ENCODE peak calls at places on chromosomes 5 and 9, in four cellular contexts. One of them, this sample, is unnamed.

GRCh38 chr5:12623408-12623807 is 719.2 kb upstream of the CTNND2 start:
- DNase-seq in HepG2: no peak
- DNase-seq in SK-N-SH: no peak
- DNase-seq in K562: no peak
- DNase-seq in this sample: no peak

GRCh38 chr5:135578685-135579341 is at the start of gene CXCL14:
- DNase-seq in HepG2: no peak
- DNase-seq in SK-N-SH: no peak
- DNase-seq in K562: no peak
- DNase-seq in this sample: no peak

GRCh38 chr9:3777137-3777536 is 251.3 kb upstream of the RFX3 start:
- DNase-seq in HepG2: peak; percentile 47
- DNase-seq in SK-N-SH: no peak
- DNase-seq in K562: no peak
- DNase-seq in this sample: no peak

GRCh38 chr5:135203593-135204036 is 169.6 kb upstream of the PITX1 start:
- DNase-seq in HepG2: peak; percentile 45
- DNase-seq in SK-N-SH: no peak
- DNase-seq in K562: peak; percentile 46
- DNase-seq in this sample: no peak

GRCh38 chr9:98774746-98775145 is 21.6 kb downstream of the ANKS6 start:
- DNase-seq in HepG2: no peak
- DNase-seq in SK-N-SH: peak; percentile 71
- DNase-seq in K562: peak; percentile 83
- DNase-seq in this sample: no peak

GRCh38 chr5:107104774-107105050 is 566.0 kb downstream of the EFNA5 start:
- DNase-seq in HepG2: no peak
- DNase-seq in SK-N-SH: no peak
- DNase-seq in K562: no peak
- DNase-seq in this sample: peak; percentile 28

GRCh38 chr5:150785950-150786349 is 7.4 kb downstream of the SMIM3 start:
- DNase-seq in HepG2: no peak
- DNase-seq in SK-N-SH: no peak
- DNase-seq in K562: no peak
- DNase-seq in this sample: no peak

GRCh38 chr5:172541764-172542120 is 87.4 kb upstream of the SH3PXD2B start:
- DNase-seq in HepG2: no peak
- DNase-seq in SK-N-SH: no peak
- DNase-seq in K562: no peak
- DNase-seq in this sample: no peak

GRCh38 chr5:16870878-16871277 is 65.2 kb downstream of the MYO10 start:
- DNase-seq in HepG2: no peak
- DNase-seq in SK-N-SH: no peak
- DNase-seq in K562: no peak
- DNase-seq in this sample: no peak

GRCh38 chr9:16032799-16033198 is 480.0 kb downstream of the CCDC171 start:
- DNase-seq in HepG2: no peak
- DNase-seq in SK-N-SH: no peak
- DNase-seq in K562: no peak
- DNase-seq in this sample: no peak

GRCh38 chr9:123567013-123567412 is 211.0 kb downstream of the CRB2 start:
- DNase-seq in HepG2: no peak
- DNase-seq in SK-N-SH: no peak
- DNase-seq in K562: no peak
- DNase-seq in this sample: no peak

GRCh38 chr9:113484258-113484730 is 20.8 kb downstream of the RGS3 start:
- DNase-seq in HepG2: peak; percentile 51
- DNase-seq in SK-N-SH: peak; percentile 74
- DNase-seq in K562: no peak
- DNase-seq in this sample: no peak

GRCh38 chr9:89806371-89807100 is 201.7 kb downstream of the GADD45G start:
- DNase-seq in HepG2: no peak
- DNase-seq in SK-N-SH: no peak
- DNase-seq in K562: no peak
- DNase-seq in this sample: no peak
- TF ChIP-seq NFIC in HepG2: no peak
- TF ChIP-seq NFIC in SK-N-SH: no peak
- TF ChIP-seq NFIC in K562: no peak
- TF ChIP-seq NFIC in this sample: no peak

GRCh38 chr9:107131108-107131799 is 151.8 kb upstream of the RAD23B start:
- DNase-seq in HepG2: no peak
- DNase-seq in SK-N-SH: no peak
- DNase-seq in K562: no peak
- DNase-seq in this sample: no peak
- TF ChIP-seq NFIC in HepG2: no peak
- TF ChIP-seq NFIC in SK-N-SH: no peak
- TF ChIP-seq NFIC in K562: no peak
- TF ChIP-seq NFIC in this sample: no peak

GRCh38 chr5:147954971-147955370 is 48.6 kb upstream of the C5orf46 start:
- DNase-seq in HepG2: no peak
- DNase-seq in SK-N-SH: no peak
- DNase-seq in K562: no peak
- DNase-seq in this sample: no peak

GRCh38 chr5:147949711-147950573 is 43.6 kb upstream of the C5orf46 start:
- DNase-seq in HepG2: peak; percentile 37
- DNase-seq in SK-N-SH: peak; percentile 67
- DNase-seq in K562: peak; percentile 40
- DNase-seq in this sample: no peak
- TF ChIP-seq NFIC in HepG2: no peak
- TF ChIP-seq NFIC in SK-N-SH: no peak
- TF ChIP-seq NFIC in K562: no peak
- TF ChIP-seq NFIC in this sample: no peak

DNA sequence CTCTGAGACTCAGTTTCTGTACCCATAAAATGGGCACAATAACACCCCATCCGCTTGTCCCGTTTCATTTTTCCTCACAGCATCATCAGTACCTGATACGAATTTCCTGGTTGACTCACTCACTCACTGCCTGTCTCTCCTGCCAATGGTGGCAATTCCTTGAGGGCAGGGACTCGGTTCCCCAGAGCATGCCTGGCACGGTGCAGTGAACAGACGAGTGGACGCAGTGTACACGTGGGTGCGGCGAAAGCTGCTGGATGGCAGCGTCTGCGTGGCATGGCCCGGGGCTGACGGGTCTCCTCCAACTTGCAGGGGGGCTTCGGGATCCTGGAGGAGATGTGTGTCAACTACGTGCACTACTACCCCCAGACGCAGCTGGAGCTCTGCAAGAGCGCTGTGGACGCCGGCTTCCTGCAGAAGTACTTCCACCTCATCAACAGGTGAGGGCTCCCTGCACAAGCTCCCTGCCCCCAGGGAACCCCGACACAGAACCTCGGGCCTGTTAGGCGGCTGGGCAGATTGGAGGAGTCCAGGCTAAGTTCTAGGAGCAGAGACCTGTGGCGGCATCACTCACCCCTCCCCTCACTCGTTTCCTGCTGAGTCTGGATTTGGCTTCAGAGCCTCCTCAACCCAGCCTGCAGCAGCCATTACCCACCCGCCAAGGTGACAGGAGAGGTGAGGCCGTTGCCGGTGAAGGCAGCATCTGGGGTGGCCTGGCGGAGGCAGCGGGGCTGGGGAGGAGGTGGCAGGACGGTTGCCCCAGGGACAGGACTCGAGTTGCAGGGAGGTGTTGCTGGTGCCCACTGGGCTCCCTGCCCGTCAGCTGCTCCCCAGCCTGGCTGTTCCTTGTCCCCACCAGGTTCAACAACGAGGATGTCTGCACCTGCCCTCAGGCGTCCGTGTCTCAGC is 20.3 kb downstream of the DBH start:
- DNase-seq in HepG2: no peak
- DNase-seq in SK-N-SH: no peak
- DNase-seq in K562: no peak
- DNase-seq in this sample: no peak
- TF ChIP-seq NFIC in HepG2: no peak
- TF ChIP-seq NFIC in SK-N-SH: no peak
- TF ChIP-seq NFIC in K562: no peak
- TF ChIP-seq NFIC in this sample: no peak

This sample was measured in GM12878.